ENCODE peak calls at places on chromosomes 3 and 15, in eight cellular contexts. V, K, A, T, Q, R, N and Z are unnamed samples. For H3K27me3 and H3K9me3, the result is how much of the 10 kb centered on the place peaks cover.

GRCh38 chr3:40649346-40649745 is 124.6 kb downstream of the ZNF621 start:
- DNase-seq in V (no peak), K (no peak), A (no peak), T (peak), Q (no peak), R (no peak), N (no peak), Z (no peak)

GRCh38 chr15:39028069-39028468 is 463.5 kb upstream of the RASGRP1 start:
- DNase-seq in V (peak), K (peak), A (peak), T (peak), Q (no peak), R (peak), N (no peak), Z (no peak)

GRCh38 chr3:13301295-13301987 is 118.7 kb downstream of the NUP210 start:
- DNase-seq in V (peak), K (no peak), A (peak), T (peak), Q (no peak), R (peak), N (no peak), Z (no peak)

GRCh38 chr15:101206173-101206572 is 45.7 kb downstream of the CHSY1 start:
- DNase-seq in V (peak), K (no peak), A (no peak), T (no peak), Q (peak), R (peak), N (peak), Z (peak)

GRCh38 chr15:61746589-61746988 is 313.7 kb downstream of the VPS13C start:
- DNase-seq in V (no peak), K (no peak), A (no peak), T (no peak), Q (no peak), R (no peak), N (no peak), Z (no peak)

GRCh38 chr3:148723591-148723990 is 25.9 kb downstream of the AGTR1 start:
- DNase-seq in V (peak), K (no peak), A (no peak), T (peak), Q (no peak), R (peak), N (no peak), Z (no peak)

GRCh38 chr3:62094461-62094860 is 278.9 kb downstream of the FEZF2 start:
- DNase-seq in V (no peak), K (no peak), A (no peak), T (no peak), Q (no peak), R (no peak), N (no peak), Z (no peak)

GRCh38 chr3:43632269-43632733 is 10.5 kb upstream of the ANO10 start:
- DNase-seq in V (peak), K (no peak), A (no peak), T (peak), Q (no peak), R (peak), N (no peak), Z (no peak)

GRCh38 chr3:37607604-37608003 is 254.1 kb upstream of the CTDSPL start:
- DNase-seq in V (no peak), K (no peak), A (no peak), T (no peak), Q (no peak), R (no peak), N (no peak), Z (no peak)

GRCh38 chr3:156910022-156910421 is 83.9 kb downstream of the LEKR1 start:
- DNase-seq in V (no peak), K (no peak), A (no peak), T (no peak), Q (no peak), R (no peak), N (no peak), Z (no peak)

GRCh38 chr3:156919818-156920217 is 93.7 kb downstream of the LEKR1 start:
- DNase-seq in V (no peak), K (no peak), A (no peak), T (no peak), Q (no peak), R (no peak), N (no peak), Z (no peak)

GRCh38 chr3:156920399-156920798 is 94.2 kb downstream of the LEKR1 start:
- DNase-seq in V (no peak), K (no peak), A (no peak), T (peak), Q (no peak), R (no peak), N (no peak), Z (no peak)

GRCh38 chr3:156918746-156919145 is 92.6 kb downstream of the LEKR1 start:
- DNase-seq in V (no peak), K (no peak), A (no peak), T (peak), Q (no peak), R (peak), N (no peak), Z (no peak)

GRCh38 chr3:156915372-156915771 is 89.2 kb downstream of the LEKR1 start:
- DNase-seq in V (no peak), K (no peak), A (no peak), T (no peak), Q (no peak), R (no peak), N (no peak), Z (no peak)
- H3K27me3 ChIP-seq in V (under half), K (under half), A (under half), T (under half), Q (under half), R (under half), N (under half), Z (under half)

DNA sequence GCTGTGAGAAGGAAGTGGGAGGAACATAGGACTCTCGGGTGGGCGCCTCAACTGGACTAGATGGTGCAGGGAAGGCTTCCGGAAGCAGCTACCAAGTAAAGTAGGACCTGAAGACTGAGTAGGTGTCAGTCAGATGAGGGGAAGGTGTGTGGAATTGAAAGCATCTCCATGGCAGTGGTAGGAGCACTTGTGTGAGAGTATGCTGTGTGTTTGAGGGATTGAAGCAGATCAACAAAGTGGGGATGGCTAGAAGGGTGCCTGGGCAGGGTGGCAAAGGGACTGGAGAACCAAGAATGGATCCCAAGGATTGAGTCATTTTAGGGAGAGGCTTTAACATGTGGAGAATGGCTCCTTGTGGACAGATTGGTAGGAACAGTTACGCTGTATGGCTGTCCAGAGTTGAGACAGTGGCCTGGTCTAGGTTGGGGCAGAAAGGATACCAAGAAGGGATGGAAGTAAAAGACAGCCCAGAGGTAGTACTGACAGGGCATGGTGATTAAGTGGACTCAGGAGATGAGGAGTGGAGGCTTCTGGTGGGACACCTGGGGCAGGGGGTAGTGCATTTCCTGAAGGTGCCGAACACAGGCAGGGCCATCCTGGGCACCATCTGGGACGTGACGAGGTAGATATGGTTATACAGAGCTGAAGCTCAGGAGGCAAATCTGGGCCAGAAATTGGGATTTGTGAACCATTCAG is 1.5 kb downstream of the UQCC5 start:
- DNase-seq in V (no peak), K (no peak), A (no peak), T (no peak), Q (peak), R (no peak), N (no peak), Z (peak)
- H3K27ac ChIP-seq in V (no peak), K (peak), A (no peak), T (no peak), Q (peak), R (no peak), N (peak), Z (no peak)

GRCh38 chr3:207973-208372 is 11.4 kb downstream of the CHL1 start:
- DNase-seq in V (no peak), K (no peak), A (no peak), T (no peak), Q (no peak), R (no peak), N (no peak), Z (no peak)

GRCh38 chr3:200747-201146 is 4.2 kb downstream of the CHL1 start:
- DNase-seq in V (no peak), K (no peak), A (no peak), T (no peak), Q (no peak), R (no peak), N (no peak), Z (no peak)

GRCh38 chr3:199815-200214 is 3.3 kb downstream of the CHL1 start:
- DNase-seq in V (no peak), K (no peak), A (no peak), T (no peak), Q (no peak), R (no peak), N (no peak), Z (no peak)

GRCh38 chr3:204102-204501 is 7.5 kb downstream of the CHL1 start:
- DNase-seq in V (no peak), K (no peak), A (no peak), T (no peak), Q (no peak), R (no peak), N (no peak), Z (no peak)
- H3K9me3 ChIP-seq in V (under half), K (under half), A (under half), T (under half), Q (under half), R (under half), N (under half), Z (under half)

DNA sequence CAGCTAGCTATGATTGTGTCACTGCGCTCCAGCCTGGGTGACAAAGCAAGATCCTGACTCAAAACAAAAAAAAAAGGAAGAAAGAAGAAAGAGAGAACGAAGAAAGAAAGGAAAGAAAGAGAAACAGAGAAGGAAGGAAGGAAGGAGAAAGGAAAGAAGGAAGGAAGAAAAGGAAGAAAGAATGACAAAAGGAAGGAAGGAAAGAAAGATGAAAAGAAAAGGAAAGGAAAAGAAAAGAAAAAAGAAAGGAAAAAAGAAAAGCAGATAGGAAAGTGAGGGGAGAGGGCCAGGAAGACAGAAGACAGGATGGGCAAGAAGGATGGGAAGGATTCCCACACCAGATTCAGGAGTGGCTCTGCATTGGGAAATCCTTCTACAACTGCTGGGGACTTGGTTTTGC is 44.9 kb downstream of the GOLGA6L2 start:
- DNase-seq in V (no peak), K (no peak), A (no peak), T (no peak), Q (no peak), R (no peak), N (no peak), Z (no peak)
- H3K27me3 ChIP-seq in V (under half), K (under half), A (under half), T (under half), Q (under half), R (under half), N (under half), Z (under half)

DNA sequence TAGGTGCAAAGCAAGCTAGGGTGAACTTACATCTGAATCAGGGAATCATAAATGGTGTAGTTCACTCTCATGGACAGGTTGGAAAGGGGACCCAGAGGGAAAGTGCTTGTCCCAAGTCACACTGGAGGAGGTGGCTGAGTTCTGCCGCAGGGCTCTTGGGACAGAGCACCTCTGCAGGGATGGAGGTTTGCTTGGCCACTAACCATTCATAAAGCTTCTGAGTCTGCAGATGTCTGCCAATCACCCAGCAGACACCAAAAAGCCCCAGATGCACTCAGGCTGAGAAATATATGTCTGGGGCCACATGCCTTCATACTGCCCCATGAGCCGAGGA is 17.9 kb upstream of the RTP2 start:
- DNase-seq in V (no peak), K (no peak), A (no peak), T (no peak), Q (no peak), R (no peak), N (no peak), Z (no peak)
- H3K27ac ChIP-seq in V (no peak), K (peak), A (no peak), T (no peak), Q (no peak), R (no peak), N (no peak), Z (no peak)

DNA sequence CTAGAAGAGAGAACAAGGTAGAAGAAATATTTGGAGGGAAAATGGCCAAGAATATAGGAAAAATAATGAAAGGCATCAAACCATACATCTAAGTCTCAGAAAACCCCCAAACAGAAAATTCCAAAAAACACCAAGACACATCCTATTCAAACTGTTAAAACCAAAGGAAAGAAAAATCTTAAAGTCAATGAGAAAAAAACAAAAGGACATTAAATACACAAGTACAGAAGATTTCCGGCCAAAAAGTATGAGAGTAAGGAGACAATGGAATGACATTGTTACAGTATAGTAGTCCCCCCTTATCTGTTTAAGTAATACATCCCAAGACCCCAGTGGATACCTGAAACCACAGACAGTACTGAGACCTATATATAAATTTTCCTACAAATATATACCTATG is 18.8 kb downstream of the CLASP2 start:
- DNase-seq in V (no peak), K (no peak), A (no peak), T (no peak), Q (no peak), R (no peak), N (no peak), Z (no peak)
- H3K9me3 ChIP-seq in V (half or more), K (under half), A (under half), T (under half), Q (under half), R (under half), N (under half), Z (under half)

GRCh38 chr3:113721638-113722037 is 24.4 kb downstream of the NAA50 start:
- DNase-seq in V (no peak), K (no peak), A (no peak), T (no peak), Q (no peak), R (no peak), N (no peak), Z (no peak)
- H3K27me3 ChIP-seq in V (under half), K (under half), A (under half), T (under half), Q (under half), R (under half), N (under half), Z (under half)

GRCh38 chr3:96466441-96466840 is 348.0 kb upstream of the EPHA6 start:
- DNase-seq in V (peak), K (no peak), A (no peak), T (no peak), Q (no peak), R (no peak), N (no peak), Z (no peak)
- H3K27ac ChIP-seq in V (no peak), K (no peak), A (no peak), T (no peak), Q (no peak), R (no peak), N (no peak), Z (no peak)

GRCh38 chr15:22251422-22251821 is 171.1 kb downstream of the OR4M2 start:
- DNase-seq in V (no peak), K (no peak), A (no peak), T (no peak), Q (no peak), R (no peak), N (no peak), Z (no peak)
- H3K9me3 ChIP-seq in V (under half), K (under half), A (under half), T (under half), Q (under half), R (under half), N (under half), Z (under half)